ENCODE peak calls at places on chromosome 2, in eight cellular contexts. W, F, S, L, Y, I, J and O are unnamed samples.
A peak's percentile ranks its signal among the peaks of the same experiment; 100 is the strongest.

GRCh38 chr2:142693171-142693950 is 184.1 kb upstream of the KYNU start:
- DNase-seq in W (no peak), F (no peak), S (no peak), L (peak; percentile 9), Y (no peak), I (no peak), J (no peak), O (no peak)

GRCh38 chr2:212595036-212595654 is 56.5 kb upstream of the ERBB4 start:
- DNase-seq in W (no peak), F (peak; percentile 46), S (no peak), L (peak; percentile 19), Y (no peak), I (no peak), J (peak; percentile 46), O (no peak)

GRCh38 chr2:132937629-132938028 is 267.6 kb upstream of the LYPD1 start:
- DNase-seq in W (no peak), F (peak; percentile 54), S (no peak), L (no peak), Y (no peak), I (no peak), J (peak; percentile 63), O (no peak)

GRCh38 chr2:160210599-160211138 is 10.6 kb upstream of the ITGB6 start:
- DNase-seq in W (peak; percentile 35), F (no peak), S (peak; percentile 51), L (peak; percentile 86), Y (peak; percentile 38), I (peak; percentile 61), J (peak; percentile 38), O (peak; percentile 70)

GRCh38 chr2:109409347-109410020 is 204.3 kb downstream of the SEPTIN10 start:
- DNase-seq in W (no peak), F (no peak), S (no peak), L (no peak), Y (no peak), I (no peak), J (no peak), O (no peak)

GRCh38 chr2:201235865-201236811 is 24.2 kb upstream of the CASP8 start:
- DNase-seq in W (peak; percentile 44), F (peak; percentile 88), S (peak; percentile 43), L (peak; percentile 86), Y (no peak), I (peak; percentile 73), J (peak; percentile 78), O (peak; percentile 36)

GRCh38 chr2:157441072-157441454 is 2.8 kb downstream of the CYTIP start:
- DNase-seq in W (no peak), F (peak; percentile 12), S (no peak), L (no peak), Y (no peak), I (peak; percentile 79), J (no peak), O (no peak)

GRCh38 chr2:2573658-2574293 is 242.7 kb upstream of the MYT1L start:
- DNase-seq in W (no peak), F (no peak), S (no peak), L (no peak), Y (no peak), I (no peak), J (no peak), O (peak; percentile 16)

GRCh38 chr2:238462782-238463396 is 36.2 kb downstream of the ASB1 start:
- DNase-seq in W (no peak), F (peak; percentile 68), S (no peak), L (peak; percentile 70), Y (no peak), I (peak; percentile 43), J (peak; percentile 58), O (no peak)

GRCh38 chr2:60440761-60441160 is 112.7 kb downstream of the BCL11A start:
- DNase-seq in W (no peak), F (no peak), S (no peak), L (no peak), Y (no peak), I (no peak), J (peak; percentile 10), O (no peak)

GRCh38 chr2:53755022-53755630 is 12.5 kb upstream of the CHAC2 start:
- DNase-seq in W (no peak), F (no peak), S (no peak), L (no peak), Y (peak; percentile 46), I (no peak), J (no peak), O (peak; percentile 57)

GRCh38 chr2:130327703-130328527 is 14.8 kb upstream of the IMP4 start:
- DNase-seq in W (no peak), F (peak; percentile 63), S (no peak), L (peak; percentile 82), Y (no peak), I (no peak), J (peak; percentile 71), O (no peak)

GRCh38 chr2:206160807-206161179 is 1.1 kb downstream of the EEF1B2 start:
- DNase-seq in W (no peak), F (no peak), S (no peak), L (no peak), Y (no peak), I (no peak), J (no peak), O (no peak)

GRCh38 chr2:64820901-64821300 is 167.2 kb upstream of the SERTAD2 start:
- DNase-seq in W (no peak), F (no peak), S (no peak), L (no peak), Y (no peak), I (no peak), J (no peak), O (no peak)

GRCh38 chr2:237232166-237232565 is 146.5 kb downstream of the COPS8 start:
- DNase-seq in W (no peak), F (no peak), S (no peak), L (no peak), Y (no peak), I (no peak), J (no peak), O (no peak)

GRCh38 chr2:147164563-147164962 is 680.3 kb upstream of the ACVR2A start:
- DNase-seq in W (no peak), F (no peak), S (no peak), L (no peak), Y (no peak), I (no peak), J (no peak), O (no peak)

GRCh38 chr2:205687018-205687956 is 5.0 kb downstream of the NRP2 start:
- DNase-seq in W (no peak), F (no peak), S (no peak), L (no peak), Y (no peak), I (no peak), J (no peak), O (no peak)

DNA sequence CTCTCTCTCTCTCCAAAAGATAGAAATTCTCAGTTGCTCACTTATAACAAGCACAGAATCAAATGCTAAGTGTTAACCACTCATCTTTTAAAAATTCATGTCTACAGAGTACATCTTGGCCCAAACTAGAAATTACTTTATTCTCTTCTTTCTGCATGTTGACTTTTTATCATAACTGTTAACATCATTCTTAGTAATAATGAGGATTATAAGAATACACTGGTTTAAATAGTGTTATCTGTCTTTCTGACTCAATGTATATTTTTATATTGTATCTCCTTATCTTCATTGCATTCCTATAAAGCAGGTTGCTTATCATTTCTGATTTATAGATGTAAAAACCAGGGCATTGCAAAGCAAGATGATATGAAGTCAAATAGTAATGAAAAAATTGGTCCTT is 17.8 kb upstream of the KLF7 start:
- DNase-seq in W (no peak), F (no peak), S (no peak), L (no peak), Y (no peak), I (no peak), J (peak; percentile 13), O (no peak)
- H3K4me1 ChIP-seq in W (no peaks in the 10 kb centered on the region), F (peaks cover 3% of the 10 kb centered on the region), S (no peaks in the 10 kb centered on the region), L (no peaks in the 10 kb centered on the region), Y (no peaks in the 10 kb centered on the region), I (no peaks in the 10 kb centered on the region), J (peaks cover 17% of the 10 kb centered on the region), O (no peaks in the 10 kb centered on the region)

DNA sequence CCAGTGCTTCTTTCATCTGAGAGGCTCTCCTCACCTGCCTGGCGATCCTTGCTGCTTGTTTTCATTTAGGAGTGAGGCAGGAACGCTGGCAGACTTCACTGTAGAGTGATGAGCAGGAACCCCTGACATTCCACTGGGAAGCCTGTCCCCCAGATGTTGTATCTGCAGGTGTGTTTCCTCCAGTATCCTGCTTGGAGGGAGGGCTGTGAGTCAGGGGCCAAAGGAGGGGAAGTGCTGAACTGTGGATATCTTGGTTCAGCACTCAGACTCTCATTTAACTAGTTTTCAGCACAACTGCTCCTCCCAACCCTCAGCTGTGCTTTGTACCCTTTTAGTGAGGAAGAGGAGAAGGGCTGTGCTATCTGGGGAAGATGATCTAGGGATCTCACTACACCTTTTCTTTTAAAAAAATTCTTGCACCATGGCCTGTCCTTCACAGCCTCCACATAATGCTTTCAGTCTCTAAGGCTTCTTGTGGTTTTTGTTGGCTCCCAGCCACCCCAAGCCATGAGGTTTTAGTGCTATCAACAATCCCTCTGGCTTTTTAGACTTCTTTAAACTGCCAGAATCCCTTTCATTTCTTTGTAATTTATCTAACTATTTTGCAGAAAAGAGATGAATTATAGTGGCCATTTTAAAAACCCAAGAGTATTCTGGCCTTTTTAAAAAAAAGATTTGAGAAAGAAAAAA is 11.2 kb downstream of the ANKAR start:
- DNase-seq in W (no peak), F (peak; percentile 70), S (no peak), L (peak; percentile 72), Y (no peak), I (no peak), J (peak; percentile 78), O (no peak)
- H3K27ac ChIP-seq in W (no peak overlapping the region), F (no peak overlapping the region), S (no peak overlapping the region), L (no peak overlapping the region), Y (no peak overlapping the region), I (no peak overlapping the region), J (no peak overlapping the region), O (no peak overlapping the region)

DNA sequence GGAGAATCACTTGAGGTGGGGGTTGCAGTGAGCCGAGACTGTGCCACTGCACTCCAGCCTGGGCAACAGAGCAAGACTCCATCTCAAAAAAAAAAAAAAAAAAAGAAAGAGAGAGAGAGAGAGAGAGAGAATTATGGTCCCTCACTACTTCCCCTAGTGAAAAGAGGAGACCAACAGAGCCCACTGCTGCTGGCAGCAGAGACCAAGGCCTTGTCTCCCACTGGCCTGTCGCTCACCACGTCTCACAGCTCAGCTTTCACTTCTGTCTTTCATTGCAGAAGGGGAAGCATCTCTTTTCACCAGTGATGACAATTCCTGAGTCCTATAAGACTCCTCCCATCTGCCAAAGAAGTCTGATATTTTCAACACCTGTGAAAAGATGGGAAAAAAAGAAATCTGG is 81.3 kb downstream of the CLHC1 start:
- DNase-seq in W (no peak), F (no peak), S (no peak), L (no peak), Y (no peak), I (no peak), J (no peak), O (no peak)
- H3K4me1 ChIP-seq in W (peaks cover 10% of the 10 kb centered on the region), F (peaks cover 23% of the 10 kb centered on the region), S (peaks cover 17% of the 10 kb centered on the region), L (peaks cover 7% of the 10 kb centered on the region), Y (peaks cover 27% of the 10 kb centered on the region), I (no peaks in the 10 kb centered on the region), J (peaks cover 37% of the 10 kb centered on the region), O (peaks cover 5% of the 10 kb centered on the region)

DNA sequence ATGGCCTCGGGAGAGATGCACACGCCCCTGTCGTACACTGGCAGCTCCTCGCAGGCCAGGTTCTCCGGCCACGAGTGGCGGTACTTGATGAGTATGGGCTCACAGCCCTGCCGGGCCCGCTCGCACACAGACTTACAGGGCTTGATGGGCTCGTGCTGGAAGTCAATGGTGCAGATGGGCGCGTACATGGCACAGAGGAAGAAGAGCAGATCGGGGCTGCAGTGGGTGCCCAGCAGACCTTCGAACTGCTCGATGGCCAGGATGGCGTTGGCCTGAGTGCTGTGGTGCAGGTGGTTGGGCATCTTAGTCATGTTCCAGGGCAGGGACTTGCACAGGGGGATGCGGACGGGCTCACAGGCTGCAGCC is 359 bp downstream of the FRZB start:
- DNase-seq in W (peak; percentile 29), F (peak; percentile 22), S (no peak), L (peak; percentile 57), Y (peak; percentile 15), I (no peak), J (no peak), O (peak; percentile 21)
- H3K27ac ChIP-seq in W (peak overlapping the region; percentile 76), F (no peak overlapping the region), S (peak overlapping the region; percentile 93), L (no peak overlapping the region), Y (peak overlapping the region; percentile 17), I (no peak overlapping the region), J (no peak overlapping the region), O (peak overlapping the region; percentile 38)